ENCODE peak calls at places on chromosomes 4 and X, in four cellular contexts. One of them, this sample, is unnamed.

GRCh38 chr4:40423735-40424134 is 88.6 kb downstream of the CHRNA9 start:
- DNase-seq in ecto neural progenitor cell: no peak
- DNase-seq in HS-5: no peak
- DNase-seq in endothelial cell: no peak
- DNase-seq in this sample: no peak

GRCh38 chr4:19756661-19757060 is 495.0 kb upstream of the SLIT2 start:
- DNase-seq in endothelial cell: no peak
- DNase-seq in HS-5: no peak
- DNase-seq in ecto neural progenitor cell: no peak
- DNase-seq in this sample: no peak

GRCh38 chr4:100417565-100417964 is 100.3 kb downstream of the EMCN start:
- DNase-seq in ecto neural progenitor cell: no peak
- DNase-seq in endothelial cell: no peak
- DNase-seq in HS-5: no peak
- DNase-seq in this sample: no peak

GRCh38 chrX:73577368-73577767 is 14.4 kb downstream of the CHIC1 start:
- DNase-seq in ecto neural progenitor cell: no peak
- DNase-seq in endothelial cell: no peak
- DNase-seq in HS-5: no peak
- DNase-seq in this sample: no peak

GRCh38 chrX:21666679-21667078 is 8.5 kb upstream of the KLHL34 start:
- DNase-seq in ecto neural progenitor cell: no peak
- DNase-seq in HS-5: no peak
- DNase-seq in endothelial cell: no peak
- DNase-seq in this sample: peak; percentile 0

GRCh38 chrX:1466971-1467561 is 14.4 kb upstream of the ASMTL start:
- DNase-seq in endothelial cell: no peak
- DNase-seq in ecto neural progenitor cell: peak; percentile 28
- DNase-seq in HS-5: no peak
- DNase-seq in this sample: no peak

GRCh38 chr4:8525383-8526120 is 54.6 kb upstream of the GPR78 start:
- DNase-seq in HS-5: peak; percentile 52
- DNase-seq in endothelial cell: no peak
- DNase-seq in ecto neural progenitor cell: no peak
- DNase-seq in this sample: no peak

GRCh38 chrX:102846544-102847236 is 90.4 kb upstream of the RAB40AL start:
- DNase-seq in HS-5: no peak
- DNase-seq in endothelial cell: no peak
- DNase-seq in ecto neural progenitor cell: no peak
- DNase-seq in this sample: no peak

GRCh38 chr4:156472624-156473023 is 499.0 kb downstream of the PDGFC start:
- DNase-seq in ecto neural progenitor cell: no peak
- DNase-seq in endothelial cell: no peak
- DNase-seq in HS-5: no peak
- DNase-seq in this sample: no peak

GRCh38 chr4:140092094-140092820 is 61.7 kb downstream of the MAML3 start:
- DNase-seq in endothelial cell: peak; percentile 36
- DNase-seq in HS-5: no peak
- DNase-seq in ecto neural progenitor cell: peak; percentile 76
- DNase-seq in this sample: no peak

GRCh38 chr4:175405961-175406360 is 406.1 kb downstream of the GPM6A start:
- DNase-seq in endothelial cell: no peak
- DNase-seq in ecto neural progenitor cell: no peak
- DNase-seq in HS-5: no peak
- DNase-seq in this sample: no peak

GRCh38 chr4:88276952-88277710 is 7.2 kb downstream of the PPM1K start:
- DNase-seq in HS-5: no peak
- DNase-seq in ecto neural progenitor cell: no peak
- DNase-seq in endothelial cell: no peak
- DNase-seq in this sample: no peak

GRCh38 chr4:18923496-18924161 is 902.1 kb upstream of the LCORL start:
- DNase-seq in ecto neural progenitor cell: no peak
- DNase-seq in HS-5: no peak
- DNase-seq in endothelial cell: no peak
- DNase-seq in this sample: no peak

GRCh38 chr4:17218801-17219200 is 293.1 kb downstream of the QDPR start:
- DNase-seq in ecto neural progenitor cell: no peak
- DNase-seq in HS-5: no peak
- DNase-seq in endothelial cell: no peak
- DNase-seq in this sample: no peak

GRCh38 chr4:108725457-108725856 is 37.4 kb downstream of the ETNPPL start:
- DNase-seq in endothelial cell: no peak
- DNase-seq in HS-5: no peak
- DNase-seq in ecto neural progenitor cell: no peak
- DNase-seq in this sample: no peak

GRCh38 chrX:134990475-134991473 is at the start of gene SMIM10:
- DNase-seq in ecto neural progenitor cell: peak; percentile 53
- DNase-seq in endothelial cell: peak; percentile 41
- DNase-seq in HS-5: peak; percentile 47
- DNase-seq in this sample: no peak

GRCh38 chr4:26899991-26900390 is 39.4 kb downstream of the STIM2 start:
- DNase-seq in endothelial cell: peak; percentile 8
- DNase-seq in ecto neural progenitor cell: no peak
- DNase-seq in HS-5: no peak
- DNase-seq in this sample: no peak